ENCODE peak calls at places on chromosomes 6 and 20, in nine cellular contexts. G, X, I, A, H, Y, C, E and T are unnamed samples.

GRCh38 chr6:138814179-138814834 is 18.4 kb downstream of the ECT2L start:
- DNase-seq in I (no peak), E (no peak), X (no peak), G (no peak), Y (no peak), H (no peak), C (no peak), A (no peak), T (no peak)

GRCh38 chr6:99348823-99349619 is 453 bp downstream of the FAXC start:
- DNase-seq in C (no peak), X (no peak), I (no peak), G (peak), H (no peak), Y (no peak), E (peak), A (peak), T (no peak)

GRCh38 chr6:53317861-53318260 is 30.9 kb downstream of the ELOVL5 start:
- DNase-seq in E (no peak), Y (no peak), C (no peak), X (no peak), H (no peak), A (no peak), I (no peak), G (no peak), T (no peak)

GRCh38 chr6:16816891-16817290 is 55.6 kb upstream of the ATXN1 start:
- DNase-seq in H (no peak), C (no peak), X (no peak), Y (no peak), G (no peak), I (no peak), E (no peak), A (no peak), T (no peak)

GRCh38 chr6:33663028-33663427 is 41.9 kb downstream of the ITPR3 start:
- DNase-seq in E (no peak), H (no peak), G (no peak), A (no peak), X (no peak), C (no peak), Y (no peak), I (no peak), T (no peak)

GRCh38 chr20:20134941-20135572 is 82.7 kb downstream of the CFAP61 start:
- DNase-seq in X (no peak), Y (no peak), A (no peak), G (no peak), I (no peak), H (no peak), E (no peak), C (no peak), T (no peak)

GRCh38 chr6:28867078-28867414 is 56.7 kb downstream of the TRIM27 start:
- DNase-seq in C (no peak), E (no peak), I (no peak), X (peak), G (no peak), H (no peak), Y (peak), A (no peak), T (no peak)

GRCh38 chr6:56984374-56984773 is 29.5 kb downstream of the BEND6 start:
- DNase-seq in E (no peak), A (no peak), H (peak), G (no peak), Y (no peak), X (peak), C (no peak), I (no peak), T (no peak)

GRCh38 chr6:111521497-111522275 is 38.7 kb upstream of the REV3L start:
- DNase-seq in H (no peak), E (no peak), A (no peak), Y (no peak), X (peak), G (no peak), C (no peak), I (no peak), T (no peak)

DNA sequence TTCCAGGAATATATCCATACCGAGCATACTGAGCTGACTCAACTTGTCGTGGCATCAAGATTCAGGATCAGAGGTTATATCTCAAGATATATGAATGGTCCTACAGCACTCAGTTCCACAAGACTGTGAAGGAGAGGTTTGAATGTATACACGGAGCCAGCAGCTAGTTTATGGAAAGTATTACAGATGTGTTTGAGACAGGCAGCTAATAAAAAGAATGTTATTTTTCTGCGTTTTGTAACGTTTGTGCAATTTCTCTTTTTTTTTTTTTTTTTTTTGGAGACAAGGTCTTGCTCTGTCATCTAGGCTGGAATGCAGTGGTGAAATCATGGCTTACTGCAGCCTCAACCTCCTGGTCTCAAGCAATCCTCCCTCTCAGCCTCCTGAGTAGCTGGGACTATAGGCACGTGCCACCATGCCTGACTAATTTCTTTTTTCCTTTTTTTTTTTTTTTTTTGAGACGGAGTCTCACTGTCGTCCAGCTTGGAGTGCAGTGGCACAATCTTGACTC is 3.4 kb upstream of the FAM110A start:
- DNase-seq in H (no peak), G (no peak), X (peak), C (no peak), Y (no peak), I (peak), E (no peak), A (no peak), T (no peak)
- H3K4me3 ChIP-seq in H (no peak), G (no peak), X (no peak), C (no peak), Y (no peak), I (no peak), E (no peak), A (no peak), T (no peak)

DNA sequence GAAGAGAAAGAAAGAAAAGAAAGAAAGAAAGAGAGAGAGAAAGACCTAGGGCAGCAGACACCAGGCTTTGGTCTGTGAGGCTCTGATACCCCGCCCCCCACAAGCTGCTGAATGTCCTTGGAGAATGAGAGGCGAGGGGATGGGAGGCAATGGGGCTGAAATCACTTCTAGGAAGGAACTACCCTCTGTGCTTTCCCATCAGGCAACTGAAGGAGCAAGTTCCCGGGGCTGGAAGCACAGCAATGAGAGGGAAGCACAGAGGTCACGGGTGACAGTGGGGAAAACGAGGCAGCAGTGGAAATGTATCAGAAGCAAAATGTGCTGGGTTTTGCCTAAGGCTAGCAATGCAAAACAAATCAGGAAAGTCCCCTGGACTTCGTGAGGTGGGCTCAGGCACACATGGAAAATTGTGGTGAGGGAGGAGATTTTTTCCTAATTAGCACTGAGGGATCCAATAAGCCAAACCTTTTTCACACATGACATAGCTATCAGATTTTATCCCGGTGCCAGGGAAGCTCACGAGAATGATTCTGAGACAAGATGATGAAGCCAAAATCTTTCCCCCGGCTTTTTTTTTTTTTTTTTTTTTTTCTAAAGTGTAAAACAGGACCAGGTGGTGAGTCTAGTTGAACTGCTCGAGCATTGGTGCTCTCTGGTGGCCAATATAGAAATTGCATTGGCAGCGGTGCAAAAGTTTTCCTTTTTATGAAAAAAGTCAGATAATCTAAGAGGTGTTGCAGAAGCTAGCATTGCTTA is 16.8 kb upstream of the ARFGEF2 start:
- DNase-seq in E (peak), A (peak), Y (peak), X (peak), I (peak), G (peak), C (no peak), H (peak), T (no peak)
- TF ChIP-seq CTCF in E (peak), A (peak), Y (peak), X (peak), I (peak), G (peak), C (peak), H (peak), T (peak)

DNA sequence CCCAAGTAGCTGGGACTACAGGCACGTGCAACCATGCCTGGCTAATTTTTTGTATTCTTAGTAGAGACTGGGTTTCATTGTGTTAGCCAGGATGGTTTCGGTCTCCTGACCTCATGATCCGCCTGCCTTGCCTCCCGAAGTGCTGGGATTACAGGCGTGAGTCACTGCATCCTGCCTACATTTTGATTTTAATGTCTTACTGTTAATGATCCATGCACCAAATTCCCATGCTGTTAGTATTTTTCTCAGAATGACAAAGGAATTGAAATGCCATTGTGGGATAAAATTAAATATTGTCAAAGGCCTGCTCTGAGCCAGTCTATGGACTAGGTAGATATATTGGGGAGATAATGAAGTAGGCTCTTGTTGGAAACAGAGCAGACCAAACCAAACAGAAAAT is 28.2 kb downstream of the CBFA2T2 start:
- DNase-seq in A (no peak), C (no peak), I (peak), E (no peak), Y (no peak), X (peak), H (peak), G (no peak), T (peak)
- H3K4me3 ChIP-seq in A (no peak), C (no peak), I (no peak), E (no peak), Y (no peak), X (no peak), H (no peak), G (no peak), T (no peak)

GRCh38 chr20:9515761-9516657 is 1.6 kb downstream of the LAMP5 start:
- DNase-seq in X (no peak), E (no peak), A (peak), C (no peak), G (no peak), H (peak), I (no peak), Y (no peak), T (no peak)

GRCh38 chr20:9516658-9516987 is 2.2 kb downstream of the LAMP5 start:
- DNase-seq in A (peak), X (no peak), C (no peak), I (no peak), H (no peak), E (no peak), G (no peak), Y (no peak), T (no peak)

GRCh38 chr20:9518776-9519175 is 4.4 kb downstream of the LAMP5 start:
- DNase-seq in A (no peak), G (no peak), I (no peak), C (no peak), H (no peak), Y (no peak), E (no peak), X (no peak), T (no peak)

GRCh38 chr20:9515211-9515580 is 806 bp downstream of the LAMP5 start:
- DNase-seq in I (no peak), X (no peak), H (no peak), C (no peak), E (no peak), Y (no peak), G (no peak), A (peak), T (no peak)

DNA sequence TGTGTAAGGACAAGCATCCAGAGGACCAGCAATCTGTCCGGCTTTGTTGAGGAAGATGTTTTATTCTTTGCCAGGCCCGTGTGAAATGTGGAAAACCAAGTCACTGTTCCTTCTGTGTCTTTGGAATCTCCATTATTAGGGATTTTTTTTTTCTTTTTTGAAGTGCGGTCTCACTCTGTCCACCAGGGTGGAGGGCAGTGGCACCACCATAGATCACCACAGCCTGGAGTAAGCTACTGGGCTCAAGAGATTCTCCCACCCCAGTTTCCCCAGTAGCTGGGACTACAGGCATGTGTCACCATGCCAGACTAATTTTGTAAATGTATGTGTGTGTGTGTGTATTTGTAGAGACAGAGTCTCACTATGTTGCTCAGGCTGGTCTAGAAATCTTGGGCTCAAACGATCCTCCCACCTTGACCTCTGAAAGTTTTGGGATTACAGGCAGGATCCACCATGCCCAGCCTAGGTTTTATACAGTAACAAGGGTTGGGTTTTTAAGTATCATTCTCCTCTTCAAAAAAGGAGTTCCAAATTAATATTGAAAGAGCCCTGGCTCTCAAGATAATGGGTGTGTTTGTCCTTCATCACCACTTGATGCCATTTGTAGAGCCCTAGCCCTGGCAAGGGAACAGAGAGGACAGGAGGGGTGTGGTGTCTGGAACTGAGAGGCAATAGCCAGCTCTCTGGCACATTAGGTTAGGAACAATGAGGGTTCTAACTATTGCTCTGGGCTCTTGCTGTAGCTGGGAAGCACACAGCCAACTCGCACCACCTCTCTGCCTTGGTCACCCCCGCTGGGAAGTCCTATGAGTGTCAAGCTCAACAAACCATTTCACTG is 3.1 kb downstream of the LAMP5 start:
- DNase-seq in I (no peak), G (no peak), C (no peak), Y (no peak), A (peak), H (no peak), E (no peak), X (no peak), T (no peak)
- TF ChIP-seq CTCF in I (peak), G (no peak), C (no peak), Y (no peak), A (no peak), H (peak), E (no peak), X (no peak), T (no peak)

GRCh38 chr6:167863897-167864296 is 37.2 kb downstream of the AFDN start:
- DNase-seq in G (no peak), Y (no peak), H (no peak), X (no peak), E (no peak), A (no peak), I (no peak), C (no peak), T (no peak)

GRCh38 chr6:167858842-167859520 is 32.3 kb downstream of the AFDN start:
- DNase-seq in H (no peak), A (no peak), Y (no peak), X (peak), C (no peak), E (no peak), I (no peak), G (no peak), T (no peak)

GRCh38 chr6:167861424-167861823 is 34.7 kb downstream of the AFDN start:
- DNase-seq in G (no peak), E (no peak), Y (no peak), C (no peak), X (no peak), A (no peak), H (no peak), I (no peak), T (no peak)

GRCh38 chr6:167858086-167858591 is 31.4 kb downstream of the AFDN start:
- DNase-seq in Y (no peak), E (no peak), X (peak), C (no peak), A (no peak), G (no peak), I (peak), H (peak), T (no peak)

DNA sequence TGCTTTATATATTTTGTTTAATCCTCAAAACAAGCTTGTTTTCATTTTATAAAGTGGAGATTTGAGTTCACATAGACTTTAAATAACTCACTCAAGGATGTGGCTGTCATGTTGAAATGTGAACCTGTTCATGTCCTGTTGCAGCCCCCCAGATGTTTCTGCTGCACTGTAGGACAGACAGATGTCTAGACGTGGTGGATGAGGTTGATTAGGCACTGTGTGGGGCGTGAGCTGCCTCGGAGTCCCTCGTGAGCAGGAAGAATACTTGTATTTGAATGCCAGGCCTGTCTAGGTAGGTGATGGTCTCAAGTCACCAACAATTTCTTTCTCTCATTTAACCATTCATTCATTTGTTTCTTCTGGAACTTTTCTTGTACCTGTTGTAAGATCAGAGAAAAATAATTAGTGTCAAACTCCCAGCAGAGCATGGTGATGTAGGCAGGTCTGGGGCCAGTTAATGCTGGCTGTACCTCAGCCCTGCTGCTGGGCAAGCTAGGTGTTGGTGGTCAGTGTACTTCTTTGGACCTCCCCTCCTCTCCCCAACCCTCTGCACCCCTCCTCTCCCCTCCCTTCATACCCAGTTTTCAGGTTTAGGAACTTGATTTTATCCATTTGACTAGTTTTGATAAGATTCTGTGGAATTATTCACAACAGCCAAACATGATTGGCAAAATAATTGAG is 34.0 kb downstream of the AFDN start:
- DNase-seq in G (no peak), X (no peak), Y (no peak), I (no peak), A (no peak), E (no peak), H (no peak), C (no peak), T (no peak)
- H3K4me3 ChIP-seq in G (no peak), X (no peak), Y (no peak), I (no peak), A (no peak), E (no peak), H (no peak), C (no peak), T (no peak)

DNA sequence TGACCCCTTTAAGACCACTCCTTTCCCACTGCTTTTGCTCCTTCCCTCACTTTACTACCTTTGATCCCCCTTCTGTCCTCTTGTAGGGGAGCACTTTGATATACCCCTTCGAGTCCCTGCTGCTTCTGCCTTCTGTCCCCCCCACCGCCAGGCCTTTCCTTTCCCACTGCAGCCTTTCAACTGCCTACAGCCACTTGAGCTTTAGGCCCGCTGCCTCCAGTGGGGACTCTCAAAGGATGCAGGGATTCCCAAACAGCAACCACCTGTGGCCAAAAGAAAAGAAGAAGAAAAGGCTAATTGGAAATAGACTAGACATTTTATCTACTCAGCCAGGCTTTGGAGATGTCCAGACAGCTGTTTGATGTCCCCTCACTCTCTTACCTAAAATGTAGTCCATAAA is 77.0 kb upstream of the DTNBP1 start:
- DNase-seq in X (no peak), C (no peak), E (no peak), I (no peak), A (no peak), G (no peak), Y (no peak), H (no peak), T (no peak)
- TF ChIP-seq CTCF in X (no peak), C (no peak), E (no peak), I (no peak), A (no peak), G (no peak), Y (no peak), H (no peak), T (no peak)

GRCh38 chr20:49937023-49937929 is 1.1 kb downstream of the RNF114 start:
- DNase-seq in Y (no peak), E (no peak), C (no peak), X (no peak), A (no peak), G (no peak), H (no peak), I (no peak), T (no peak)

GRCh38 chr20:49936153-49937022 is at the start of gene RNF114:
- DNase-seq in C (peak), Y (peak), H (peak), A (peak), X (peak), E (peak), I (peak), G (peak), T (no peak)

GRCh38 chr20:49938173-49939163 is 2.3 kb downstream of the RNF114 start:
- DNase-seq in G (peak), Y (peak), A (no peak), E (no peak), H (no peak), C (peak), I (peak), X (peak), T (no peak)

GRCh38 chr20:49941456-49941855 is 5.3 kb downstream of the RNF114 start:
- DNase-seq in G (no peak), C (no peak), A (no peak), H (no peak), I (no peak), X (no peak), E (no peak), Y (no peak), T (no peak)

GRCh38 chr20:49935746-49936152 is 448 bp upstream of the RNF114 start:
- DNase-seq in I (no peak), Y (no peak), C (no peak), G (no peak), X (no peak), A (no peak), E (no peak), H (no peak), T (no peak)
- H3K4me3 ChIP-seq in I (peak), Y (peak), C (peak), G (peak), X (peak), A (peak), E (peak), H (peak), T (peak)

GRCh38 chr20:62704341-62704948 is 4.2 kb upstream of the NTSR1 start:
- DNase-seq in G (peak), Y (peak), I (peak), E (peak), H (peak), X (peak), A (no peak), C (peak), T (peak)
- TF ChIP-seq CTCF in G (no peak), Y (no peak), I (no peak), E (no peak), H (no peak), X (no peak), A (no peak), C (no peak), T (no peak)